ENCODE peak calls at places on chromosomes 13 and 19, in six cellular contexts. V, R, M, F, W and Y are unnamed samples.

GRCh38 chr13:37144661-37145060 is 39.2 kb upstream of the CSNK1A1L start:
- DNase-seq in M (no peak), R (no peak), F (no peak), V (no peak), W (no peak), Y (no peak)

GRCh38 chr19:35249146-35249847 is 495 bp downstream of the LSR start:
- DNase-seq in W (peak), F (no peak), R (no peak), V (peak), M (peak), Y (peak)

GRCh38 chr19:35114656-35115537 is 726 bp upstream of the FXYD3 start:
- DNase-seq in M (peak), W (peak), V (peak), F (no peak), R (peak), Y (no peak)

GRCh38 chr13:85521586-85521985 is 277.6 kb downstream of the SLITRK6 start:
- DNase-seq in M (no peak), W (no peak), F (no peak), V (no peak), R (no peak), Y (no peak)

GRCh38 chr19:39157275-39157996 is 31.9 kb downstream of the PAK4 start:
- DNase-seq in F (no peak), V (no peak), R (no peak), M (no peak), W (no peak), Y (no peak)

GRCh38 chr13:98653471-98653985 is 76.6 kb upstream of the STK24 start:
- DNase-seq in M (peak), F (peak), W (peak), R (peak), V (peak), Y (peak)

GRCh38 chr19:45601524-45602522 is at the start of gene GPR4:
- DNase-seq in F (no peak), M (no peak), V (no peak), R (peak), W (no peak), Y (no peak)

GRCh38 chr19:13243971-13244370 is 93.8 kb downstream of the IER2 start:
- DNase-seq in R (no peak), M (no peak), W (no peak), F (no peak), V (no peak), Y (no peak)

GRCh38 chr13:47853236-47853635 is 147.8 kb downstream of the SUCLA2 start:
- DNase-seq in W (no peak), M (no peak), R (no peak), V (no peak), F (no peak), Y (peak)

GRCh38 chr13:67515895-67516294 is 285.8 kb upstream of the PCDH9 start:
- DNase-seq in W (no peak), R (no peak), V (no peak), M (no peak), F (no peak), Y (peak)

GRCh38 chr19:33290956-33291622 is 11.2 kb downstream of the CEBPA start:
- DNase-seq in R (no peak), M (peak), W (no peak), V (no peak), F (no peak), Y (peak)

GRCh38 chr13:61795580-61795979 is 379.9 kb upstream of the PCDH20 start:
- DNase-seq in W (no peak), R (no peak), M (no peak), F (no peak), V (no peak), Y (no peak)

GRCh38 chr13:30576528-30576927 is 41.2 kb upstream of the USPL1 start:
- DNase-seq in M (no peak), R (no peak), W (no peak), V (no peak), F (no peak), Y (no peak)

GRCh38 chr13:33033361-33033812 is 17.2 kb downstream of the KL start:
- DNase-seq in M (no peak), R (no peak), F (no peak), W (no peak), V (no peak), Y (no peak)

DNA sequence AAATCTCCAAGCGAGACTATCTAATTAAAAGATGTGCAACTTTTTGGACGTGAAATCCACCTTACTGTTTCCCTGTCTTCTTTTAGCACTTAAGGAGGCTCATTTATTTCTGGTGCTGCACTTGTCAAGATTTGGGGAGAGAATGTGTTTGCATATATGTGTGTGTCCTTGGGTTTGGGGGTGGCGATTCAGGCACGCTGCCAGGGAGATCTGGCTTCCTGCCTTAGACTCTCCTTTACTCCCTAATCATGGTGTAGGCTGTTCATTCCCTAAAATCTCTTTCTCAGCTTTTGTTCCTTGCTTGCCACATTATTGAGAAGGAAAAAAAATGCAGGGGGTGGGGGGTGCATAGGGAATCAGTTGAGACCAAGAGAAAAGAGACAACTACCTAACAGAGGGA is 271.2 kb downstream of the DCLK1 start:
- DNase-seq in F (no peak), M (no peak), W (no peak), V (no peak), R (no peak), Y (no peak)
- TF ChIP-seq CTCF in F (no peak), M (no peak), W (no peak), V (no peak), R (no peak), Y (no peak)

GRCh38 chr13:51339354-51339753 is at the start of gene SERPINE3:
- DNase-seq in F (no peak), M (no peak), R (no peak), V (no peak), W (no peak), Y (no peak)
- TF ChIP-seq CTCF in F (no peak), M (no peak), R (no peak), V (no peak), W (no peak), Y (no peak)

DNA sequence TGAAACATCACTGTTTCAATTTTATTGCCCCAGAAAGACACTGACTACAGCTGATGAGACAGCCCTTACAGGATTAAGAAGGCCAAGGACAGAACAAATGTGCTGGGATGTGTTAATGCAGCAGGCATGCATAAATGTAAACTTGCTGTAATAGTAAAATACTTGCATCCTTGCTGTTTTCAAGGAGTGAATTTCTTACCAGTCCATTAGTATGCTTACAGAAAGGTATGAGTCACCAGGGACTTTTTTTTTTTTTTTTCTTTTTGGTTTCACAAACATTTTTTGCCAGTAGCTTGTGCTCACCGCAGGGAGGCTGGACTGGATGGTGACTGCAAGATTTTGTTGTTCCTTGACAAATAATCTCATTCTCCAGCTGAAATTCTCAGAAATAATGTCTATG is 55.1 kb downstream of the GPR180 start:
- DNase-seq in R (no peak), M (peak), F (peak), V (no peak), W (no peak), Y (peak)
- TF ChIP-seq CTCF in R (no peak), M (no peak), F (peak), V (no peak), W (no peak), Y (peak)

DNA sequence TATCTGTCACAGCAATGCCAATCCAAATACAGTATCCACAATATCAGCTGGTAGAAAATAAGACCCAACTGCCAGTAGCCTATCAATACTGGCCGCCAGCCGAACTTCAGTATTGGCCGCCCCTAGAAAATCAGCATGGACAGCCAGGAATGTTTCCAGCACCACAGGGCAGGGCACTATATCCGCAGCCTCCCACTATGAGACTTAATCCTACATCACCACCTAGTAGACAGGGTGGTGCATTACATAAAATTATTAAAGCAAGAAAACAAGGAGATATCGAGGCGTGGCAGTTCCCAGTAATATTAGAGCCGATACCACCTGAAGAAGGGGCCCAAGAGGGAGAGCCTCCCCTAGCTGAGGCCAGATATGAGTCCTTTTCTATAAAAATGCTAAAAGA is 111.3 kb downstream of the ZNF486 start:
- DNase-seq in F (peak), R (no peak), V (no peak), W (no peak), M (no peak), Y (no peak)
- TF ChIP-seq CTCF in F (peak), R (peak), V (peak), W (no peak), M (no peak), Y (no peak)

DNA sequence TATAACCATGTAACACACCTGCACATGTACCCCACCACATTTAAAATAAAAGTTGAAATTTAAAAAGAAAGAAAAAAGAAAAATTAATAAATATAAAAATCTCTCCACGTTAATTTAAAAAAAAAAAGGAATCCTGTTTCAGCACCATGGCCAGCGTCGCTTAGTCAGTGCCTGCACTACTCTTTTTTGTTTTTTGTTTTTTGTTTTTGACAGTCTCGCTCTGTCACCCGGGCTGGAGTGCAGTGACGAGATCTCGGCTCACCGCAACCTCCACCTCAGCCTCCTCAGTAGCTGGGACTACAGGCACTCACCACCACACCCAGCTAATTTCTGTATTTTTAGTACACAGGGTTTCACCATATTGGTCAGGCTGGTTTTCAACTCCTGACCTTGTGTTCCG is 835.9 kb downstream of the UQCRFS1 start:
- DNase-seq in M (no peak), R (no peak), F (no peak), W (no peak), V (no peak), Y (no peak)
- TF ChIP-seq CTCF in M (no peak), R (no peak), F (no peak), W (no peak), V (no peak), Y (no peak)